ENCODE peak calls at places on chromosome 3, in four cellular contexts. V, L, A and W are unnamed samples.

GRCh38 chr3:11757441-11757875 is 89.2 kb downstream of the TAMM41 start:
- DNase-seq in L (peak; percentile 11), V (no peak), A (no peak), W (peak; percentile 66)

GRCh38 chr3:196138927-196139680 is 57.2 kb upstream of the TFRC start:
- DNase-seq in L (no peak), V (peak; percentile 34), A (no peak), W (peak; percentile 91)

GRCh38 chr3:195366200-195366910 is 76.5 kb downstream of the ACAP2 start:
- DNase-seq in L (no peak), V (no peak), A (no peak), W (no peak)

GRCh38 chr3:126998320-126998719 is 15.4 kb downstream of the PLXNA1 start:
- DNase-seq in A (no peak), L (no peak), V (no peak), W (no peak)

GRCh38 chr3:191345334-191345733 is 15.0 kb upstream of the UTS2B start:
- DNase-seq in L (no peak), A (no peak), V (no peak), W (no peak)

GRCh38 chr3:15528881-15529537 is 7.5 kb upstream of the COLQ start:
- DNase-seq in L (no peak), A (no peak), V (no peak), W (no peak)

GRCh38 chr3:56443372-56443771 is 24.9 kb downstream of the ERC2 start:
- DNase-seq in A (no peak), L (no peak), V (no peak), W (no peak)

GRCh38 chr3:194875581-194876402 is 190.1 kb downstream of the FAM43A start:
- DNase-seq in L (no peak), V (no peak), A (no peak), W (no peak)

GRCh38 chr3:170703121-170703588 is 117.3 kb upstream of the SLC7A14 start:
- DNase-seq in L (peak; percentile 59), V (no peak), A (peak; percentile 89), W (peak; percentile 87)

GRCh38 chr3:38482951-38483350 is 13.2 kb upstream of the EXOG start:
- DNase-seq in A (no peak), L (no peak), V (no peak), W (no peak)

DNA sequence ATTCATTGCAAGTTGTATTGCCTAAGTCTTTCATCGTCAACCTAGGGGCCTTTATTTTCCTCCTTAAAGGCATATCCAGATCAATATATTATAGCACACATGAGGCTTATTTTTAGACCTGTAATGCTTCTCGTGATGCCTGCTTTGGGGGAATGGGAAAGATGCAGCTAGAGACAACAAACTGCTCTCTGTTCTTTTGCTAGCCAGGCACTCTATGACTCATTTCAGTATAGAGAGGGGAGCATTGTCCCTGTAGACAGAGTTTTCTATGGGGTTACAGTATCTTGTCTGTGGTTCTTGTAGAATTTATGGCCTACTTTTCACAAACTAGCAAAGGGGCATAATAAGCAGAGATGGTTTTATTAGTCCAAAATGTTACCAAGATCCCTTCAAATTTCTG is 305.7 kb downstream of the LSAMP start:
- DNase-seq in L (peak; percentile 9), A (peak; percentile 39), V (no peak), W (no peak)
- H3K4me3 ChIP-seq in L (no peak overlapping the region), A (no peak overlapping the region), V (no peak overlapping the region), W (no peak overlapping the region)

GRCh38 chr3:108103971-108104797 is 13.4 kb upstream of the CD47 start:
- DNase-seq in V (peak; percentile 32), L (peak; percentile 18), A (no peak), W (peak; percentile 58)
- TF ChIP-seq CTCF in V (no peak), L (no peak), A (no peak), W (no peak)

GRCh38 chr3:32816439-32817194 is 1.2 kb upstream of the TRIM71 start:
- DNase-seq in V (no peak), L (peak; percentile 20), A (peak; percentile 21), W (peak; percentile 10)

GRCh38 chr3:32817195-32817560 is 619 bp upstream of the TRIM71 start:
- DNase-seq in V (no peak), L (no peak), A (no peak), W (no peak)

GRCh38 chr3:32818431-32819085 is 761 bp downstream of the TRIM71 start:
- DNase-seq in L (no peak), V (no peak), A (no peak), W (no peak)

GRCh38 chr3:32819086-32819450 is 1.3 kb downstream of the TRIM71 start:
- DNase-seq in A (no peak), L (no peak), V (no peak), W (no peak)

DNA sequence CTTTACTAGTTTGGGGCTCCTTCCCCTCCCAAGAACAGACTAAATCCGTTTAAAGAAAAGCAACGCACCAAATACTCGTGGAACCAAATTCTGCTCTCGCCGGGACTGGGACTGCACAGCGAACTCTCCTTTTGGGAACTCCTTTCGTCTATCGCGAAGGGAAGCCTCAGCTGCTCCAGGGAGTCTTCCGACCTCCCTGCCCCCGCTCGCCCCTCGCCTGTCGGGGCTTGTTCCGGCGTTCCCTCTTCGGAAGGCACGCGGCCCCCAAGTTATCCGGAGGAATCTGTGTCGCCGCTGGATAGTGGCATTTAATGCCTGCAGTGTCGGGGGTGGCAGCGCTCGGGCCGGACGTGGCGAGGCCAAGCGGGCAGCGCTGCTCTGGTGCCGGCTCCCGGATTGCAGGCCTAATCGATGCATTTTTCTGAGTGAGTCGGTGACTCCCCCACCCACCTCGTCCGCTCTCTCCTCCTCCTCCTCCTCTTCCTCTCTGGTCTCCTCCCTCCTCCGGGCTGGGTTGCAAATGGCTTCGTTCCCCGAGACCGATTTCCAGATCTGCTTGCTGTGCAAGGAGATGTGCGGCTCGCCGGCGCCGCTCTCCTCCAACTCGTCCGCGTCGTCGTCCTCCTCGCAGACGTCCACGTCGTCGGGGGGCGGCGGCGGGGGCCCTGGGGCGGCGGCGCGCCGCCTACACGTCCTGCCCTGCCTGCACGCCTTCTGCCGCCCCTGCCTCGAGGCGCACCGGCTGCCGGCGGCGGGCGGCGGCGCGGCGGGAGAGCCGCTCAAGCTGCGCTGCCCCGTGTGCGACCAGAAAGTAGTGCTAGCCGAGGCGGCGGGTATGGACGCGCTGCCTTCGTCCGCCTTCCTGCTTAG is at the start of gene TRIM71:
- DNase-seq in V (no peak), A (peak; percentile 22), L (no peak), W (no peak)
- H3K4me3 ChIP-seq in V (no peak within 1 kb of the TSS), A (peak within 1 kb of the TSS; percentile 32), L (peak within 1 kb of the TSS; percentile 44), W (peak within 1 kb of the TSS; percentile 23)

GRCh38 chr3:141275973-141276372 is 44.3 kb downstream of the PXYLP1 start:
- DNase-seq in L (no peak), V (no peak), A (no peak), W (peak; percentile 96)

GRCh38 chr3:141277451-141277850 is 45.8 kb downstream of the PXYLP1 start:
- DNase-seq in L (no peak), A (no peak), V (no peak), W (no peak)

GRCh38 chr3:141275511-141275910 is 43.9 kb downstream of the PXYLP1 start:
- DNase-seq in L (no peak), V (no peak), A (no peak), W (no peak)

GRCh38 chr3:141275032-141275422 is 43.4 kb downstream of the PXYLP1 start:
- DNase-seq in A (peak; percentile 17), V (no peak), L (no peak), W (peak; percentile 63)

DNA sequence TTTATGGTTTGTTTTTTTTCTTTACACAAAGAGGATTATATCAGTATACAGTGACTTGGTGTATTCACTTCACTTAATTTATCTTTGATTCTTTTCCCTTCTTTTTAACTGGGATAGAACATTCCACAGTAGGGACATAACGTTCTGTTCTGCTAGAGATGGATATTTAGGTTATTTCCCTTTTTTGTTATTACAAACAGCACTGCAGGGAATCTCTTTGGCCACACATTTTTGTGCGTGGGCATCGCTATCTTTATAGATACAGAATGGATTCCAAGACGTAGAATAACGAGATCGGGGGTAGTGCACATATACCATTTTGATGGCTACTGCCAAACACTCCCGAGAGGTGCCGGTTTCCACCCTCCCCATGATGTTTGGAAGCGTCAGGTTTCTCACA is 44.8 kb downstream of the PXYLP1 start:
- DNase-seq in V (no peak), L (no peak), A (no peak), W (peak; percentile 87)
- TF ChIP-seq CTCF in V (no peak), L (no peak), A (no peak), W (no peak)

DNA sequence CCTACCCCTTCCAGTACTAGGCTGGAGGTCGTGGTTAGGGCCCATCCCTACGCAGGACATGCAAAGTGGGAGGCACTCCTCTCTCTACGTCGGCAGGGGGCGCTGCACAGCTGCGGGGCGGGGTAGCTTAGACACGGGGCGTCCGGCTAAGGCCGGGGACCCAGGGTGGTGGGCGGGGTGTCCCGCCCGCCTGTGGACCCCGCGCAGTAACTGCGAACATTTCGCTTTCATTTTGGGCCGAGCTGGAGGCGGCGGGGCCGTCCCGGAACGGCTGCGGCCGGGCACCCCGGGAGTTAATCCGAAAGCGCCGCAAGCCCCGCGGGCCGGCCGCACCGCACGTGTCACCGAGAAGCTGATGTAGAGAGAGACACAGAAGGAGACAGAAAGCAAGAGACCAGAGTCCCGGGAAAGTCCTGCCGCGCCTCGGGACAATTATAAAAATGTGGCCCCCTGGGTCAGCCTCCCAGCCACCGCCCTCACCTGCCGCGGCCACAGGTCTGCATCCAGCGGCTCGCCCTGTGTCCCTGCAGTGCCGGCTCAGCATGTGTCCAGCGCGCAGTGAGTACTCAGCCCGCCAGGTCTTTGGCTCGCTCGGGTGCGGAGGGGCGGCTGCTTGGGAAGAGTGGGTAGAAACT is at the start of gene IL12A:
- DNase-seq in L (peak; percentile 87), V (peak; percentile 75), A (peak; percentile 73), W (peak; percentile 80)
- H3K4me3 ChIP-seq in L (peak within 1 kb of the TSS; percentile 78), V (peak within 1 kb of the TSS; percentile 71), A (peak within 1 kb of the TSS; percentile 58), W (peak within 1 kb of the TSS; percentile 69)

GRCh38 chr3:28335246-28335645 is 13.3 kb upstream of the ZCWPW2 start:
- DNase-seq in A (no peak), V (no peak), L (no peak), W (no peak)

DNA sequence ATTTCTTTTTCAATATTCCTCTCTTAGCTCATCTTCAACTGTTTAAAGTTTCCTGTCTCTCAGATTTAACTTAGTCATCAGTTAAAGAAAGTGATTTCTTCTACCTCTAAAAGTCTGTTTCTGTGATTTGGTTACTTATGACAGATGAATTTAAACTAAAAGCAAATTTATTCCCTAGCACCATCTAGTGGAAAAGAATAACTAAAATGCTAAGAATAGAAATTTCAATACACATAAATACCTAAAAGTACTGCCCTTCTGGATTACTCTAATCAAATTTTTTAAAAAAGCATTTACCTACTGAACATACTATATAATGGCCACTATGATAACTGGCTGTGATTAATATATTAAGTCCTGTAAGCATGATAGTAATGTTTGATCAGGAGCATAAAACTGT is 14.0 kb upstream of the ZCWPW2 start:
- DNase-seq in L (no peak), A (no peak), V (no peak), W (no peak)
- TF ChIP-seq CTCF in L (no peak), A (peak; percentile 10), V (no peak), W (peak; percentile 8)